ENCODE peak calls at places on chromosomes 5 and 9, in eight cellular contexts. One of them, this sample, is unnamed. For H3K4me1, the result is how much of the 10 kb centered on the place peaks cover.

GRCh38 chr5:5140051-5141010 is at the start of gene ADAMTS16:
- DNase-seq in left ventricle myocardium inferior: no peak
- DNase-seq in A549: no peak
- DNase-seq in lower lobe of right lung: no peak
- DNase-seq in aorta: no peak
- DNase-seq in CD8-positive, alpha-beta T cell: no peak
- DNase-seq in HAP-1: no peak
- DNase-seq in IMR-90: no peak
- DNase-seq in this sample: peak

GRCh38 chr9:86079421-86080111 is 19.8 kb downstream of the GOLM1 start:
- DNase-seq in CD8-positive, alpha-beta T cell: no peak
- DNase-seq in lower lobe of right lung: no peak
- DNase-seq in aorta: no peak
- DNase-seq in A549: peak
- DNase-seq in HAP-1: no peak
- DNase-seq in left ventricle myocardium inferior: no peak
- DNase-seq in IMR-90: no peak
- DNase-seq in this sample: no peak

GRCh38 chr5:43007246-43007910 is 32.7 kb downstream of the ANXA2R start:
- DNase-seq in A549: peak
- DNase-seq in left ventricle myocardium inferior: peak
- DNase-seq in IMR-90: peak
- DNase-seq in lower lobe of right lung: peak
- DNase-seq in CD8-positive, alpha-beta T cell: peak
- DNase-seq in aorta: peak
- DNase-seq in HAP-1: peak
- DNase-seq in this sample: peak

GRCh38 chr9:131264231-131264630 is 12.1 kb downstream of the FAM78A start:
- DNase-seq in CD8-positive, alpha-beta T cell: peak
- DNase-seq in HAP-1: no peak
- DNase-seq in aorta: no peak
- DNase-seq in IMR-90: no peak
- DNase-seq in lower lobe of right lung: no peak
- DNase-seq in A549: no peak
- DNase-seq in left ventricle myocardium inferior: no peak
- DNase-seq in this sample: no peak

GRCh38 chr9:86765736-86766410 is 181.4 kb downstream of the GAS1 start:
- DNase-seq in CD8-positive, alpha-beta T cell: no peak
- DNase-seq in IMR-90: no peak
- DNase-seq in HAP-1: no peak
- DNase-seq in left ventricle myocardium inferior: no peak
- DNase-seq in A549: no peak
- DNase-seq in aorta: no peak
- DNase-seq in lower lobe of right lung: no peak
- DNase-seq in this sample: no peak

GRCh38 chr5:57435701-57436134 is 46.9 kb downstream of the ACTBL2 start:
- DNase-seq in HAP-1: no peak
- DNase-seq in CD8-positive, alpha-beta T cell: no peak
- DNase-seq in IMR-90: peak
- DNase-seq in left ventricle myocardium inferior: no peak
- DNase-seq in A549: peak
- DNase-seq in lower lobe of right lung: no peak
- DNase-seq in aorta: no peak
- DNase-seq in this sample: peak

GRCh38 chr5:55851675-55851979 is 470 bp downstream of the IL31RA start:
- DNase-seq in aorta: no peak
- DNase-seq in left ventricle myocardium inferior: no peak
- DNase-seq in IMR-90: no peak
- DNase-seq in A549: no peak
- DNase-seq in lower lobe of right lung: no peak
- DNase-seq in CD8-positive, alpha-beta T cell: no peak
- DNase-seq in HAP-1: no peak
- DNase-seq in this sample: no peak

GRCh38 chr9:126235350-126235740 is 91.3 kb upstream of the MVB12B start:
- DNase-seq in CD8-positive, alpha-beta T cell: no peak
- DNase-seq in aorta: no peak
- DNase-seq in left ventricle myocardium inferior: no peak
- DNase-seq in lower lobe of right lung: no peak
- DNase-seq in HAP-1: no peak
- DNase-seq in IMR-90: no peak
- DNase-seq in A549: no peak
- DNase-seq in this sample: no peak

GRCh38 chr5:134083517-134083916 is 31.0 kb upstream of the TCF7 start:
- DNase-seq in A549: no peak
- DNase-seq in left ventricle myocardium inferior: no peak
- DNase-seq in IMR-90: peak
- DNase-seq in CD8-positive, alpha-beta T cell: no peak
- DNase-seq in HAP-1: no peak
- DNase-seq in aorta: no peak
- DNase-seq in lower lobe of right lung: no peak
- DNase-seq in this sample: no peak

GRCh38 chr9:2355594-2355993 is 266.0 kb upstream of the VLDLR start:
- DNase-seq in A549: no peak
- DNase-seq in lower lobe of right lung: no peak
- DNase-seq in HAP-1: peak
- DNase-seq in IMR-90: no peak
- DNase-seq in CD8-positive, alpha-beta T cell: no peak
- DNase-seq in aorta: no peak
- DNase-seq in left ventricle myocardium inferior: no peak
- DNase-seq in this sample: no peak

GRCh38 chr5:75611324-75612210 is at the start of gene ANKDD1B:
- DNase-seq in lower lobe of right lung: peak
- DNase-seq in aorta: peak
- DNase-seq in left ventricle myocardium inferior: no peak
- DNase-seq in IMR-90: peak
- DNase-seq in HAP-1: no peak
- DNase-seq in CD8-positive, alpha-beta T cell: no peak
- DNase-seq in A549: peak
- DNase-seq in this sample: peak

GRCh38 chr9:12775373-12775962 is 648 bp downstream of the LURAP1L start:
- DNase-seq in HAP-1: peak
- DNase-seq in left ventricle myocardium inferior: peak
- DNase-seq in A549: no peak
- DNase-seq in lower lobe of right lung: peak
- DNase-seq in CD8-positive, alpha-beta T cell: no peak
- DNase-seq in IMR-90: no peak
- DNase-seq in aorta: peak
- DNase-seq in this sample: no peak

GRCh38 chr5:173895766-173896165 is 7.6 kb downstream of the CPEB4 start:
- DNase-seq in aorta: no peak
- DNase-seq in HAP-1: no peak
- DNase-seq in A549: no peak
- DNase-seq in IMR-90: no peak
- DNase-seq in lower lobe of right lung: no peak
- DNase-seq in left ventricle myocardium inferior: no peak
- DNase-seq in CD8-positive, alpha-beta T cell: no peak
- DNase-seq in this sample: no peak

GRCh38 chr5:173891367-173891766 is 3.2 kb downstream of the CPEB4 start:
- DNase-seq in HAP-1: no peak
- DNase-seq in left ventricle myocardium inferior: no peak
- DNase-seq in CD8-positive, alpha-beta T cell: no peak
- DNase-seq in aorta: no peak
- DNase-seq in lower lobe of right lung: no peak
- DNase-seq in IMR-90: no peak
- DNase-seq in A549: no peak
- DNase-seq in this sample: no peak

GRCh38 chr5:173890195-173890951 is 2.2 kb downstream of the CPEB4 start:
- DNase-seq in A549: peak
- DNase-seq in lower lobe of right lung: no peak
- DNase-seq in IMR-90: peak
- DNase-seq in CD8-positive, alpha-beta T cell: no peak
- DNase-seq in left ventricle myocardium inferior: peak
- DNase-seq in aorta: no peak
- DNase-seq in HAP-1: peak
- DNase-seq in this sample: peak

GRCh38 chr5:173896631-173897030 is 8.5 kb downstream of the CPEB4 start:
- DNase-seq in IMR-90: no peak
- DNase-seq in HAP-1: no peak
- DNase-seq in CD8-positive, alpha-beta T cell: no peak
- DNase-seq in aorta: no peak
- DNase-seq in left ventricle myocardium inferior: no peak
- DNase-seq in lower lobe of right lung: no peak
- DNase-seq in A549: no peak
- DNase-seq in this sample: no peak

GRCh38 chr5:173893192-173893561 is 5.0 kb downstream of the CPEB4 start:
- DNase-seq in left ventricle myocardium inferior: no peak
- DNase-seq in CD8-positive, alpha-beta T cell: no peak
- DNase-seq in IMR-90: no peak
- DNase-seq in aorta: no peak
- DNase-seq in HAP-1: no peak
- DNase-seq in A549: no peak
- DNase-seq in lower lobe of right lung: no peak
- DNase-seq in this sample: no peak
- H3K4me3 ChIP-seq in left ventricle myocardium inferior: peak
- H3K4me3 ChIP-seq in CD8-positive, alpha-beta T cell: no peak
- H3K4me3 ChIP-seq in IMR-90: no peak
- H3K4me3 ChIP-seq in aorta: no peak
- H3K4me3 ChIP-seq in HAP-1: no peak
- H3K4me3 ChIP-seq in A549: peak
- H3K4me3 ChIP-seq in lower lobe of right lung: peak
- H3K4me3 ChIP-seq in this sample: peak

GRCh38 chr5:142701673-142702311 is 15.9 kb upstream of the FGF1 start:
- DNase-seq in HAP-1: peak
- DNase-seq in aorta: no peak
- DNase-seq in IMR-90: no peak
- DNase-seq in CD8-positive, alpha-beta T cell: no peak
- DNase-seq in left ventricle myocardium inferior: no peak
- DNase-seq in A549: no peak
- DNase-seq in lower lobe of right lung: no peak
- DNase-seq in this sample: no peak

GRCh38 chr5:142699105-142699720 is 13.3 kb upstream of the FGF1 start:
- DNase-seq in left ventricle myocardium inferior: peak
- DNase-seq in aorta: peak
- DNase-seq in A549: peak
- DNase-seq in HAP-1: peak
- DNase-seq in IMR-90: peak
- DNase-seq in CD8-positive, alpha-beta T cell: peak
- DNase-seq in lower lobe of right lung: peak
- DNase-seq in this sample: peak

GRCh38 chr5:142700566-142700965 is 14.7 kb upstream of the FGF1 start:
- DNase-seq in IMR-90: no peak
- DNase-seq in HAP-1: no peak
- DNase-seq in left ventricle myocardium inferior: no peak
- DNase-seq in aorta: no peak
- DNase-seq in CD8-positive, alpha-beta T cell: no peak
- DNase-seq in lower lobe of right lung: no peak
- DNase-seq in A549: no peak
- DNase-seq in this sample: no peak

GRCh38 chr5:142698447-142698846 is 12.6 kb upstream of the FGF1 start:
- DNase-seq in IMR-90: no peak
- DNase-seq in CD8-positive, alpha-beta T cell: no peak
- DNase-seq in aorta: no peak
- DNase-seq in lower lobe of right lung: no peak
- DNase-seq in left ventricle myocardium inferior: no peak
- DNase-seq in A549: no peak
- DNase-seq in HAP-1: no peak
- DNase-seq in this sample: no peak

DNA sequence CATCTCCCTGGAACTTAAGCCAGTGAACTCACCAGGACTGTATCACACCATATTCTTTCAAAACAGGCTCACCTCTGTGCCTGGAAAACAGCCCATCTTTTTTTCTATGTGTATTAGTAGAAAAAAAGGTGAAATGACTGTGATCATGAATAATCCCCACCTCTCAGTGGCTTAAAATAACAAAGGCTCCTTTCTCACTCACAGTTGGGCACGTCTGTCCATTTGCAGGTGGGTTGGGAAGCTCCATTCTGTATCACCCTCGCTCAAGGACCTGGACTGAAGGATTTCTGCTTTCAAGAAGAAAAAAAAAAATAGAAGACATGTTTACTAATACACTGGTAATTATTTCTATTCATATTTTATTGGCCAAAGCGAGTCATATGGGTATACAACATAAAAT is 17.3 kb upstream of the FGF1 start:
- DNase-seq in CD8-positive, alpha-beta T cell: no peak
- DNase-seq in aorta: no peak
- DNase-seq in left ventricle myocardium inferior: no peak
- DNase-seq in HAP-1: no peak
- DNase-seq in A549: no peak
- DNase-seq in lower lobe of right lung: no peak
- DNase-seq in IMR-90: no peak
- DNase-seq in this sample: no peak
- H3K4me1 ChIP-seq in CD8-positive, alpha-beta T cell: under half
- H3K4me1 ChIP-seq in aorta: under half
- H3K4me1 ChIP-seq in left ventricle myocardium inferior: under half
- H3K4me1 ChIP-seq in HAP-1: under half
- H3K4me1 ChIP-seq in A549: under half
- H3K4me1 ChIP-seq in lower lobe of right lung: under half
- H3K4me1 ChIP-seq in IMR-90: under half
- H3K4me1 ChIP-seq in this sample: under half

DNA sequence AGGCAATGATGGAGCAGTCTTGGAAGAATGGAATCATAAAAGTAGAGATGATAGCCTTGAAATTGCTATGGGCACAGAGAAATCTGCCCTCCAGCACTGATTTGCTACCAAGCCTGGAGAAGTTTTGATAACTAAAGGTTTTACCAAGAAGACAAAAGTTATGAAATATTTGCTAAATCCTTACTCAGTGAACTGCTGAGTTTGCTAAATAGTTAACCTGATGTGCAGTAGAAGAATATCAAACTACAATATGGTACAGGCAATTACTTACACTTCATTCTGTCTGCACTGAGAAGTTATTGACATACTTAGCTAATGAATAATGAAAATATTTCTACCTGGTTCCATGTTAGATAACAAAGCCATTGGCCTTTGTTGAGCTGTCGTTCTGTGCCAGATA is 124.5 kb downstream of the SGCD start:
- DNase-seq in aorta: no peak
- DNase-seq in HAP-1: no peak
- DNase-seq in IMR-90: no peak
- DNase-seq in left ventricle myocardium inferior: no peak
- DNase-seq in CD8-positive, alpha-beta T cell: no peak
- DNase-seq in A549: no peak
- DNase-seq in lower lobe of right lung: no peak
- DNase-seq in this sample: no peak
- H3K4me3 ChIP-seq in aorta: no peak
- H3K4me3 ChIP-seq in HAP-1: no peak
- H3K4me3 ChIP-seq in IMR-90: no peak
- H3K4me3 ChIP-seq in left ventricle myocardium inferior: no peak
- H3K4me3 ChIP-seq in CD8-positive, alpha-beta T cell: no peak
- H3K4me3 ChIP-seq in A549: no peak
- H3K4me3 ChIP-seq in lower lobe of right lung: no peak
- H3K4me3 ChIP-seq in this sample: no peak

GRCh38 chr9:30160570-30160969 is 2223.9 kb upstream of the ACO1 start:
- DNase-seq in aorta: peak
- DNase-seq in HAP-1: no peak
- DNase-seq in IMR-90: no peak
- DNase-seq in CD8-positive, alpha-beta T cell: no peak
- DNase-seq in A549: no peak
- DNase-seq in lower lobe of right lung: no peak
- DNase-seq in left ventricle myocardium inferior: no peak
- DNase-seq in this sample: no peak
- H3K4me1 ChIP-seq in aorta: under half
- H3K4me1 ChIP-seq in HAP-1: under half
- H3K4me1 ChIP-seq in IMR-90: under half
- H3K4me1 ChIP-seq in CD8-positive, alpha-beta T cell: under half
- H3K4me1 ChIP-seq in A549: under half
- H3K4me1 ChIP-seq in lower lobe of right lung: under half
- H3K4me1 ChIP-seq in left ventricle myocardium inferior: under half
- H3K4me1 ChIP-seq in this sample: under half